ENCODE peak calls at places on chromosomes 4 and X, in eight cellular contexts. One of them, this sample, is unnamed.

GRCh38 chr4:80035336-80035735 is 37.7 kb downstream of the ANTXR2 start:
- DNase-seq in fibroblast of pulmonary artery: no peak
- DNase-seq in stimulated activated CD8-positive, alpha-beta memory T cell treated with anti-CD3 and anti-CD28 coated beads, Interleukin-4, amount 100 ng/mL, for 24 hours: no peak
- DNase-seq in memory B cell: no peak
- DNase-seq in activated naive CD8-positive, alpha-beta T cell treated with anti-CD3 and anti-CD28 coated beads, Interleukin-2, amount 50 U/mL, for 16 hours: no peak
- DNase-seq in stimulated activated naive B cell treated with anti-CD40 and anti-IgM and Interleukin-4, amounts not matched to agents 10 μg/mL and 1 μg/mL and 100 μg/mL, for 72 hours: no peak
- DNase-seq in NCI-H748 treated with DMSO at 0.1 percent for 48 hours: no peak
- DNase-seq in brain microvascular endothelial cell: no peak
- DNase-seq in this sample: no peak

GRCh38 chr4:20486433-20486832 is 213.8 kb upstream of the PACRGL start:
- DNase-seq in fibroblast of pulmonary artery: no peak
- DNase-seq in stimulated activated CD8-positive, alpha-beta memory T cell treated with anti-CD3 and anti-CD28 coated beads, Interleukin-4, amount 100 ng/mL, for 24 hours: no peak
- DNase-seq in memory B cell: no peak
- DNase-seq in activated naive CD8-positive, alpha-beta T cell treated with anti-CD3 and anti-CD28 coated beads, Interleukin-2, amount 50 U/mL, for 16 hours: no peak
- DNase-seq in stimulated activated naive B cell treated with anti-CD40 and anti-IgM and Interleukin-4, amounts not matched to agents 10 μg/mL and 1 μg/mL and 100 μg/mL, for 72 hours: no peak
- DNase-seq in NCI-H748 treated with DMSO at 0.1 percent for 48 hours: no peak
- DNase-seq in brain microvascular endothelial cell: no peak
- DNase-seq in this sample: no peak

GRCh38 chrX:131068945-131069719 is 11.0 kb downstream of the ARHGAP36 start:
- DNase-seq in fibroblast of pulmonary artery: peak
- DNase-seq in stimulated activated CD8-positive, alpha-beta memory T cell treated with anti-CD3 and anti-CD28 coated beads, Interleukin-4, amount 100 ng/mL, for 24 hours: no peak
- DNase-seq in memory B cell: no peak
- DNase-seq in activated naive CD8-positive, alpha-beta T cell treated with anti-CD3 and anti-CD28 coated beads, Interleukin-2, amount 50 U/mL, for 16 hours: no peak
- DNase-seq in stimulated activated naive B cell treated with anti-CD40 and anti-IgM and Interleukin-4, amounts not matched to agents 10 μg/mL and 1 μg/mL and 100 μg/mL, for 72 hours: no peak
- DNase-seq in NCI-H748 treated with DMSO at 0.1 percent for 48 hours: no peak
- DNase-seq in brain microvascular endothelial cell: no peak
- DNase-seq in this sample: peak

GRCh38 chr4:116561717-116562116 is 523.7 kb downstream of the TRAM1L1 start:
- DNase-seq in fibroblast of pulmonary artery: no peak
- DNase-seq in stimulated activated CD8-positive, alpha-beta memory T cell treated with anti-CD3 and anti-CD28 coated beads, Interleukin-4, amount 100 ng/mL, for 24 hours: no peak
- DNase-seq in memory B cell: no peak
- DNase-seq in activated naive CD8-positive, alpha-beta T cell treated with anti-CD3 and anti-CD28 coated beads, Interleukin-2, amount 50 U/mL, for 16 hours: no peak
- DNase-seq in stimulated activated naive B cell treated with anti-CD40 and anti-IgM and Interleukin-4, amounts not matched to agents 10 μg/mL and 1 μg/mL and 100 μg/mL, for 72 hours: no peak
- DNase-seq in NCI-H748 treated with DMSO at 0.1 percent for 48 hours: peak
- DNase-seq in brain microvascular endothelial cell: no peak
- DNase-seq in this sample: no peak

GRCh38 chrX:11756354-11757318 is 1.4 kb upstream of the MSL3 start:
- DNase-seq in fibroblast of pulmonary artery: peak
- DNase-seq in stimulated activated CD8-positive, alpha-beta memory T cell treated with anti-CD3 and anti-CD28 coated beads, Interleukin-4, amount 100 ng/mL, for 24 hours: no peak
- DNase-seq in memory B cell: no peak
- DNase-seq in activated naive CD8-positive, alpha-beta T cell treated with anti-CD3 and anti-CD28 coated beads, Interleukin-2, amount 50 U/mL, for 16 hours: no peak
- DNase-seq in stimulated activated naive B cell treated with anti-CD40 and anti-IgM and Interleukin-4, amounts not matched to agents 10 μg/mL and 1 μg/mL and 100 μg/mL, for 72 hours: no peak
- DNase-seq in NCI-H748 treated with DMSO at 0.1 percent for 48 hours: peak
- DNase-seq in brain microvascular endothelial cell: no peak
- DNase-seq in this sample: peak

GRCh38 chr4:186068581-186069402 is at the start of gene TLR3:
- DNase-seq in fibroblast of pulmonary artery: peak
- DNase-seq in stimulated activated CD8-positive, alpha-beta memory T cell treated with anti-CD3 and anti-CD28 coated beads, Interleukin-4, amount 100 ng/mL, for 24 hours: no peak
- DNase-seq in memory B cell: no peak
- DNase-seq in activated naive CD8-positive, alpha-beta T cell treated with anti-CD3 and anti-CD28 coated beads, Interleukin-2, amount 50 U/mL, for 16 hours: no peak
- DNase-seq in stimulated activated naive B cell treated with anti-CD40 and anti-IgM and Interleukin-4, amounts not matched to agents 10 μg/mL and 1 μg/mL and 100 μg/mL, for 72 hours: no peak
- DNase-seq in NCI-H748 treated with DMSO at 0.1 percent for 48 hours: no peak
- DNase-seq in brain microvascular endothelial cell: peak
- DNase-seq in this sample: peak

GRCh38 chrX:135632353-135632752 is 81.1 kb upstream of the CT45A1 start:
- DNase-seq in fibroblast of pulmonary artery: no peak
- DNase-seq in stimulated activated CD8-positive, alpha-beta memory T cell treated with anti-CD3 and anti-CD28 coated beads, Interleukin-4, amount 100 ng/mL, for 24 hours: no peak
- DNase-seq in memory B cell: no peak
- DNase-seq in activated naive CD8-positive, alpha-beta T cell treated with anti-CD3 and anti-CD28 coated beads, Interleukin-2, amount 50 U/mL, for 16 hours: no peak
- DNase-seq in stimulated activated naive B cell treated with anti-CD40 and anti-IgM and Interleukin-4, amounts not matched to agents 10 μg/mL and 1 μg/mL and 100 μg/mL, for 72 hours: no peak
- DNase-seq in NCI-H748 treated with DMSO at 0.1 percent for 48 hours: no peak
- DNase-seq in brain microvascular endothelial cell: no peak
- DNase-seq in this sample: no peak

GRCh38 chr4:40003986-40004385 is 26.3 kb upstream of the PDS5A start:
- DNase-seq in fibroblast of pulmonary artery: peak
- DNase-seq in stimulated activated CD8-positive, alpha-beta memory T cell treated with anti-CD3 and anti-CD28 coated beads, Interleukin-4, amount 100 ng/mL, for 24 hours: no peak
- DNase-seq in memory B cell: no peak
- DNase-seq in activated naive CD8-positive, alpha-beta T cell treated with anti-CD3 and anti-CD28 coated beads, Interleukin-2, amount 50 U/mL, for 16 hours: no peak
- DNase-seq in stimulated activated naive B cell treated with anti-CD40 and anti-IgM and Interleukin-4, amounts not matched to agents 10 μg/mL and 1 μg/mL and 100 μg/mL, for 72 hours: no peak
- DNase-seq in NCI-H748 treated with DMSO at 0.1 percent for 48 hours: no peak
- DNase-seq in brain microvascular endothelial cell: peak
- DNase-seq in this sample: peak

GRCh38 chrX:45266456-45266855 is 65.8 kb upstream of the DIPK2B start:
- DNase-seq in fibroblast of pulmonary artery: no peak
- DNase-seq in stimulated activated CD8-positive, alpha-beta memory T cell treated with anti-CD3 and anti-CD28 coated beads, Interleukin-4, amount 100 ng/mL, for 24 hours: no peak
- DNase-seq in memory B cell: no peak
- DNase-seq in activated naive CD8-positive, alpha-beta T cell treated with anti-CD3 and anti-CD28 coated beads, Interleukin-2, amount 50 U/mL, for 16 hours: no peak
- DNase-seq in stimulated activated naive B cell treated with anti-CD40 and anti-IgM and Interleukin-4, amounts not matched to agents 10 μg/mL and 1 μg/mL and 100 μg/mL, for 72 hours: no peak
- DNase-seq in NCI-H748 treated with DMSO at 0.1 percent for 48 hours: no peak
- DNase-seq in brain microvascular endothelial cell: no peak
- DNase-seq in this sample: no peak

GRCh38 chr4:174865418-174865985 is 36.5 kb upstream of the GLRA3 start:
- DNase-seq in fibroblast of pulmonary artery: no peak
- DNase-seq in stimulated activated CD8-positive, alpha-beta memory T cell treated with anti-CD3 and anti-CD28 coated beads, Interleukin-4, amount 100 ng/mL, for 24 hours: no peak
- DNase-seq in memory B cell: no peak
- DNase-seq in activated naive CD8-positive, alpha-beta T cell treated with anti-CD3 and anti-CD28 coated beads, Interleukin-2, amount 50 U/mL, for 16 hours: no peak
- DNase-seq in stimulated activated naive B cell treated with anti-CD40 and anti-IgM and Interleukin-4, amounts not matched to agents 10 μg/mL and 1 μg/mL and 100 μg/mL, for 72 hours: no peak
- DNase-seq in NCI-H748 treated with DMSO at 0.1 percent for 48 hours: no peak
- DNase-seq in brain microvascular endothelial cell: no peak
- DNase-seq in this sample: no peak

GRCh38 chr4:124903995-124904722 is 191.6 kb upstream of the ANKRD50 start:
- DNase-seq in fibroblast of pulmonary artery: peak
- DNase-seq in stimulated activated CD8-positive, alpha-beta memory T cell treated with anti-CD3 and anti-CD28 coated beads, Interleukin-4, amount 100 ng/mL, for 24 hours: no peak
- DNase-seq in memory B cell: no peak
- DNase-seq in activated naive CD8-positive, alpha-beta T cell treated with anti-CD3 and anti-CD28 coated beads, Interleukin-2, amount 50 U/mL, for 16 hours: no peak
- DNase-seq in stimulated activated naive B cell treated with anti-CD40 and anti-IgM and Interleukin-4, amounts not matched to agents 10 μg/mL and 1 μg/mL and 100 μg/mL, for 72 hours: no peak
- DNase-seq in NCI-H748 treated with DMSO at 0.1 percent for 48 hours: peak
- DNase-seq in brain microvascular endothelial cell: peak
- DNase-seq in this sample: peak

GRCh38 chrX:134664202-134664601 is 5.9 kb upstream of the PLAC1 start:
- DNase-seq in fibroblast of pulmonary artery: no peak
- DNase-seq in stimulated activated CD8-positive, alpha-beta memory T cell treated with anti-CD3 and anti-CD28 coated beads, Interleukin-4, amount 100 ng/mL, for 24 hours: no peak
- DNase-seq in memory B cell: no peak
- DNase-seq in activated naive CD8-positive, alpha-beta T cell treated with anti-CD3 and anti-CD28 coated beads, Interleukin-2, amount 50 U/mL, for 16 hours: no peak
- DNase-seq in stimulated activated naive B cell treated with anti-CD40 and anti-IgM and Interleukin-4, amounts not matched to agents 10 μg/mL and 1 μg/mL and 100 μg/mL, for 72 hours: no peak
- DNase-seq in NCI-H748 treated with DMSO at 0.1 percent for 48 hours: no peak
- DNase-seq in brain microvascular endothelial cell: no peak
- DNase-seq in this sample: no peak

GRCh38 chrX:106711375-106711774 is 15.1 kb upstream of the RNF128 start:
- DNase-seq in fibroblast of pulmonary artery: no peak
- DNase-seq in stimulated activated CD8-positive, alpha-beta memory T cell treated with anti-CD3 and anti-CD28 coated beads, Interleukin-4, amount 100 ng/mL, for 24 hours: no peak
- DNase-seq in memory B cell: no peak
- DNase-seq in activated naive CD8-positive, alpha-beta T cell treated with anti-CD3 and anti-CD28 coated beads, Interleukin-2, amount 50 U/mL, for 16 hours: no peak
- DNase-seq in stimulated activated naive B cell treated with anti-CD40 and anti-IgM and Interleukin-4, amounts not matched to agents 10 μg/mL and 1 μg/mL and 100 μg/mL, for 72 hours: no peak
- DNase-seq in NCI-H748 treated with DMSO at 0.1 percent for 48 hours: no peak
- DNase-seq in brain microvascular endothelial cell: no peak
- DNase-seq in this sample: no peak

GRCh38 chr4:124061413-124061812 is 651.1 kb downstream of the ANKRD50 start:
- DNase-seq in fibroblast of pulmonary artery: peak
- DNase-seq in stimulated activated CD8-positive, alpha-beta memory T cell treated with anti-CD3 and anti-CD28 coated beads, Interleukin-4, amount 100 ng/mL, for 24 hours: no peak
- DNase-seq in memory B cell: no peak
- DNase-seq in activated naive CD8-positive, alpha-beta T cell treated with anti-CD3 and anti-CD28 coated beads, Interleukin-2, amount 50 U/mL, for 16 hours: no peak
- DNase-seq in stimulated activated naive B cell treated with anti-CD40 and anti-IgM and Interleukin-4, amounts not matched to agents 10 μg/mL and 1 μg/mL and 100 μg/mL, for 72 hours: no peak
- DNase-seq in NCI-H748 treated with DMSO at 0.1 percent for 48 hours: no peak
- DNase-seq in brain microvascular endothelial cell: no peak
- DNase-seq in this sample: peak

GRCh38 chr4:76206222-76206942 is 7.2 kb downstream of the SCARB2 start:
- DNase-seq in fibroblast of pulmonary artery: peak
- DNase-seq in stimulated activated CD8-positive, alpha-beta memory T cell treated with anti-CD3 and anti-CD28 coated beads, Interleukin-4, amount 100 ng/mL, for 24 hours: no peak
- DNase-seq in memory B cell: no peak
- DNase-seq in activated naive CD8-positive, alpha-beta T cell treated with anti-CD3 and anti-CD28 coated beads, Interleukin-2, amount 50 U/mL, for 16 hours: no peak
- DNase-seq in stimulated activated naive B cell treated with anti-CD40 and anti-IgM and Interleukin-4, amounts not matched to agents 10 μg/mL and 1 μg/mL and 100 μg/mL, for 72 hours: no peak
- DNase-seq in NCI-H748 treated with DMSO at 0.1 percent for 48 hours: no peak
- DNase-seq in brain microvascular endothelial cell: peak
- DNase-seq in this sample: peak

GRCh38 chr4:5365071-5366008 is 314.1 kb downstream of the STK32B start:
- DNase-seq in fibroblast of pulmonary artery: peak
- DNase-seq in stimulated activated CD8-positive, alpha-beta memory T cell treated with anti-CD3 and anti-CD28 coated beads, Interleukin-4, amount 100 ng/mL, for 24 hours: no peak
- DNase-seq in memory B cell: no peak
- DNase-seq in activated naive CD8-positive, alpha-beta T cell treated with anti-CD3 and anti-CD28 coated beads, Interleukin-2, amount 50 U/mL, for 16 hours: no peak
- DNase-seq in stimulated activated naive B cell treated with anti-CD40 and anti-IgM and Interleukin-4, amounts not matched to agents 10 μg/mL and 1 μg/mL and 100 μg/mL, for 72 hours: no peak
- DNase-seq in NCI-H748 treated with DMSO at 0.1 percent for 48 hours: no peak
- DNase-seq in brain microvascular endothelial cell: peak
- DNase-seq in this sample: peak

GRCh38 chr4:41514765-41515481 is 23.0 kb upstream of the LIMCH1 start:
- DNase-seq in fibroblast of pulmonary artery: no peak
- DNase-seq in stimulated activated CD8-positive, alpha-beta memory T cell treated with anti-CD3 and anti-CD28 coated beads, Interleukin-4, amount 100 ng/mL, for 24 hours: no peak
- DNase-seq in memory B cell: no peak
- DNase-seq in activated naive CD8-positive, alpha-beta T cell treated with anti-CD3 and anti-CD28 coated beads, Interleukin-2, amount 50 U/mL, for 16 hours: no peak
- DNase-seq in stimulated activated naive B cell treated with anti-CD40 and anti-IgM and Interleukin-4, amounts not matched to agents 10 μg/mL and 1 μg/mL and 100 μg/mL, for 72 hours: no peak
- DNase-seq in NCI-H748 treated with DMSO at 0.1 percent for 48 hours: no peak
- DNase-seq in brain microvascular endothelial cell: no peak
- DNase-seq in this sample: peak

GRCh38 chr4:183823394-183823793 is 81.7 kb upstream of the STOX2 start:
- DNase-seq in fibroblast of pulmonary artery: peak
- DNase-seq in stimulated activated CD8-positive, alpha-beta memory T cell treated with anti-CD3 and anti-CD28 coated beads, Interleukin-4, amount 100 ng/mL, for 24 hours: no peak
- DNase-seq in memory B cell: no peak
- DNase-seq in activated naive CD8-positive, alpha-beta T cell treated with anti-CD3 and anti-CD28 coated beads, Interleukin-2, amount 50 U/mL, for 16 hours: no peak
- DNase-seq in stimulated activated naive B cell treated with anti-CD40 and anti-IgM and Interleukin-4, amounts not matched to agents 10 μg/mL and 1 μg/mL and 100 μg/mL, for 72 hours: no peak
- DNase-seq in NCI-H748 treated with DMSO at 0.1 percent for 48 hours: no peak
- DNase-seq in brain microvascular endothelial cell: peak
- DNase-seq in this sample: peak

GRCh38 chr4:77699731-77700210 is 94.2 kb downstream of the CXCL13 start:
- DNase-seq in fibroblast of pulmonary artery: peak
- DNase-seq in stimulated activated CD8-positive, alpha-beta memory T cell treated with anti-CD3 and anti-CD28 coated beads, Interleukin-4, amount 100 ng/mL, for 24 hours: no peak
- DNase-seq in memory B cell: no peak
- DNase-seq in activated naive CD8-positive, alpha-beta T cell treated with anti-CD3 and anti-CD28 coated beads, Interleukin-2, amount 50 U/mL, for 16 hours: no peak
- DNase-seq in stimulated activated naive B cell treated with anti-CD40 and anti-IgM and Interleukin-4, amounts not matched to agents 10 μg/mL and 1 μg/mL and 100 μg/mL, for 72 hours: no peak
- DNase-seq in NCI-H748 treated with DMSO at 0.1 percent for 48 hours: no peak
- DNase-seq in brain microvascular endothelial cell: peak
- DNase-seq in this sample: peak

GRCh38 chrX:55159556-55159955 is 60.6 kb upstream of the PAGE5 start:
- DNase-seq in fibroblast of pulmonary artery: no peak
- DNase-seq in stimulated activated CD8-positive, alpha-beta memory T cell treated with anti-CD3 and anti-CD28 coated beads, Interleukin-4, amount 100 ng/mL, for 24 hours: no peak
- DNase-seq in memory B cell: no peak
- DNase-seq in activated naive CD8-positive, alpha-beta T cell treated with anti-CD3 and anti-CD28 coated beads, Interleukin-2, amount 50 U/mL, for 16 hours: no peak
- DNase-seq in stimulated activated naive B cell treated with anti-CD40 and anti-IgM and Interleukin-4, amounts not matched to agents 10 μg/mL and 1 μg/mL and 100 μg/mL, for 72 hours: no peak
- DNase-seq in NCI-H748 treated with DMSO at 0.1 percent for 48 hours: no peak
- DNase-seq in brain microvascular endothelial cell: no peak
- DNase-seq in this sample: no peak

This sample was measured in amniotic epithelial cell.